ENCODE peak calls at places on chromosomes 4 and X, in ten cellular contexts. Y is ACHN; Q is fibroblast of lung; A is naive thymus-derived CD4-positive, alpha-beta T cell; J is GM19239; Z is AML-193; D is activated CD4-positive, alpha-beta T cell treated with anti-CD3 and anti-CD28 coated beads, Interleukin-2, amount 10 ng/mL, durations not matched to agents 7 days and 5 days; B is COR-L47; S is cardiac septum; F is IMR-90. W is an unnamed sample.
A peak's percentile ranks its signal among the peaks of the same experiment; 100 is the strongest.

GRCh38 chrX:100635989-100636320 is 651 bp downstream of the TSPAN6 start:
- DNase-seq in A (no peak), D (no peak), Q (no peak), S (no peak), Z (no peak), F (no peak), J (no peak), B (no peak), Y (no peak), W (no peak)

GRCh38 chrX:33178218-33178617 is 33.1 kb downstream of the DMD start:
- DNase-seq in Y (no peak), B (no peak), Q (no peak), S (no peak), F (no peak), J (no peak), A (no peak), Z (no peak), D (no peak), W (no peak)

GRCh38 chr4:74097161-74097560 is 1.8 kb downstream of the CXCL2 start:
- DNase-seq in F (no peak), J (no peak), D (no peak), Q (no peak), B (no peak), S (no peak), Z (no peak), Y (no peak), A (no peak), W (no peak)

GRCh38 chr4:106694232-106694631 is 325.7 kb upstream of the GIMD1 start:
- DNase-seq in Q (no peak), F (no peak), S (no peak), Z (no peak), Y (no peak), A (no peak), J (no peak), B (no peak), D (no peak), W (no peak)

GRCh38 chrX:74343970-74344622 is 40.1 kb downstream of the ZCCHC13 start:
- DNase-seq in Z (peak; percentile 48), S (no peak), A (no peak), B (peak; percentile 68), Y (peak; percentile 85), D (peak; percentile 56), J (peak; percentile 16), F (peak; percentile 97), Q (peak; percentile 97), W (peak; percentile 87)

GRCh38 chr4:110503588-110504435 is 27.9 kb downstream of the ENPEP start:
- DNase-seq in Q (peak; percentile 34), Z (no peak), F (peak; percentile 13), Y (no peak), J (no peak), D (no peak), B (no peak), S (no peak), A (no peak), W (no peak)

GRCh38 chrX:131728295-131729145 is 184.6 kb downstream of the OR13H1 start:
- DNase-seq in A (no peak), B (no peak), Z (no peak), Y (no peak), J (no peak), S (peak; percentile 84), F (peak; percentile 86), Q (no peak), D (no peak), W (no peak)

GRCh38 chr4:108890491-108890890 is 127.6 kb upstream of the ETNPPL start:
- DNase-seq in S (no peak), Z (no peak), Y (no peak), A (no peak), B (no peak), F (no peak), D (no peak), Q (no peak), J (no peak), W (no peak)

GRCh38 chrX:40243699-40244098 is 145.9 kb upstream of the BCOR start:
- DNase-seq in D (no peak), Z (no peak), Q (no peak), Y (no peak), F (no peak), J (no peak), A (no peak), B (no peak), S (no peak), W (no peak)

GRCh38 chr4:78684196-78685079 is 91.7 kb upstream of the BMP2K start:
- DNase-seq in S (no peak), A (no peak), D (no peak), Q (peak; percentile 23), Z (no peak), F (peak; percentile 55), B (no peak), Y (peak; percentile 46), J (no peak), W (peak; percentile 37)

GRCh38 chr4:106584590-106584989 is 216.0 kb upstream of the GIMD1 start:
- DNase-seq in Q (no peak), B (no peak), J (no peak), F (peak; percentile 6), Y (no peak), A (no peak), Z (no peak), D (no peak), S (no peak), W (no peak)

GRCh38 chrX:19085975-19086772 is 36.1 kb downstream of the ADGRG2 start:
- DNase-seq in J (no peak), Z (peak; percentile 23), A (no peak), Y (no peak), D (no peak), Q (peak; percentile 14), F (no peak), S (no peak), B (no peak), W (no peak)

GRCh38 chr4:8647626-8648025 is 55.1 kb downstream of the CPZ start:
- DNase-seq in Y (no peak), S (peak; percentile 43), Z (no peak), D (no peak), B (peak; percentile 7), A (no peak), F (no peak), Q (no peak), J (no peak), W (no peak)

GRCh38 chr4:85127653-85128052 is 161.2 kb upstream of the WDFY3 start:
- DNase-seq in F (no peak), A (no peak), Y (peak; percentile 44), J (peak; percentile 17), Z (no peak), D (no peak), S (no peak), Q (peak; percentile 17), B (peak; percentile 10), W (peak; percentile 30)

GRCh38 chr4:124640037-124640730 is 72.3 kb downstream of the ANKRD50 start:
- DNase-seq in Q (peak; percentile 88), S (no peak), A (no peak), B (no peak), J (no peak), D (no peak), Y (peak; percentile 92), F (peak; percentile 90), Z (no peak), W (peak; percentile 80)

GRCh38 chr4:188854451-188854850 is 715.2 kb downstream of the TRIML1 start:
- DNase-seq in S (no peak), Y (no peak), Q (peak; percentile 2), D (no peak), Z (no peak), J (no peak), F (peak; percentile 14), B (no peak), A (no peak), W (peak; percentile 19)

GRCh38 chrX:97175147-97175546 is 291.4 kb downstream of the RPA4 start:
- DNase-seq in Q (no peak), J (no peak), Y (no peak), A (no peak), Z (no peak), F (no peak), B (no peak), S (no peak), D (no peak), W (no peak)

GRCh38 chr4:20847124-20847747 is 147.0 kb downstream of the PACRGL start:
- DNase-seq in Y (no peak), J (no peak), Z (no peak), A (no peak), S (no peak), Q (no peak), B (no peak), D (no peak), F (no peak), W (peak; percentile 46)

GRCh38 chrX:10769696-10770619 is 149.6 kb upstream of the MID1 start:
- DNase-seq in Z (no peak), D (no peak), J (no peak), B (peak; percentile 30), S (no peak), F (peak; percentile 61), Q (peak; percentile 70), A (no peak), Y (no peak), W (peak; percentile 4)

GRCh38 chr4:119093042-119093827 is 42.4 kb upstream of the MYOZ2 start:
- DNase-seq in J (no peak), B (no peak), Z (no peak), D (no peak), A (no peak), S (no peak), Y (no peak), F (peak; percentile 62), Q (no peak), W (no peak)

GRCh38 chr4:13933163-13933562 is 305.6 kb upstream of the BOD1L1 start:
- DNase-seq in J (no peak), S (no peak), F (peak; percentile 77), B (no peak), D (no peak), A (no peak), Q (peak; percentile 24), Y (no peak), Z (no peak), W (peak; percentile 61)

GRCh38 chrX:44915361-44915868 is 42.4 kb downstream of the KDM6A start:
- DNase-seq in Y (no peak), A (no peak), F (peak; percentile 20), S (no peak), D (no peak), Q (peak; percentile 27), Z (no peak), J (no peak), B (no peak), W (no peak)

GRCh38 chr4:45078201-45078600 is 351.8 kb upstream of the GNPDA2 start:
- DNase-seq in J (no peak), D (no peak), A (no peak), Q (no peak), S (no peak), B (no peak), F (no peak), Y (no peak), Z (no peak), W (no peak)

GRCh38 chr4:8547912-8548730 is 32.1 kb upstream of the GPR78 start:
- DNase-seq in F (no peak), Q (no peak), A (no peak), D (no peak), Z (no peak), B (no peak), S (peak; percentile 64), Y (no peak), J (no peak), W (no peak)

GRCh38 chrX:145405012-145405411 is 157.7 kb downstream of the SPANXN1 start:
- DNase-seq in Y (peak; percentile 31), J (peak; percentile 0), B (no peak), Q (peak; percentile 25), Z (peak; percentile 3), S (no peak), A (no peak), F (peak; percentile 15), D (peak; percentile 9), W (no peak)

GRCh38 chr4:123832173-123833026 is 435.8 kb downstream of the SPRY1 start:
- DNase-seq in Z (no peak), D (no peak), B (no peak), A (no peak), J (no peak), F (peak; percentile 100), S (peak; percentile 81), Y (peak; percentile 93), Q (peak; percentile 99), W (peak; percentile 97)

GRCh38 chrX:111515298-111515697 is 3.9 kb downstream of the SERTM2 start:
- DNase-seq in S (no peak), D (no peak), B (no peak), Y (no peak), A (no peak), Z (no peak), J (no peak), F (no peak), Q (no peak), W (no peak)

W was measured in HFFc6.